ENCODE peak calls at places on chromosomes 5 and 9, in ten cellular contexts. One of them, this sample, is unnamed. For H3K27me3, the result is how much of the 10 kb centered on the place peaks cover.

GRCh38 chr9:94952553-94953373 is 226.3 kb downstream of the AOPEP start:
- DNase-seq in lung: no peak
- DNase-seq in Caco-2: no peak
- DNase-seq in HL-60: no peak
- DNase-seq in cardiac muscle cell: no peak
- DNase-seq in GM23248: peak
- DNase-seq in upper lobe of right lung: no peak
- DNase-seq in HCT116: no peak
- DNase-seq in breast epithelium: no peak
- DNase-seq in astrocyte: no peak
- DNase-seq in this sample: no peak

GRCh38 chr5:38135486-38136031 is 122.8 kb upstream of the EGFLAM start:
- DNase-seq in cardiac muscle cell: no peak
- DNase-seq in Caco-2: no peak
- DNase-seq in GM23248: no peak
- DNase-seq in HCT116: no peak
- DNase-seq in HL-60: no peak
- DNase-seq in breast epithelium: no peak
- DNase-seq in lung: no peak
- DNase-seq in astrocyte: no peak
- DNase-seq in upper lobe of right lung: no peak
- DNase-seq in this sample: no peak

GRCh38 chr5:88741964-88742363 is 141.0 kb downstream of the MEF2C start:
- DNase-seq in astrocyte: no peak
- DNase-seq in HCT116: no peak
- DNase-seq in cardiac muscle cell: no peak
- DNase-seq in upper lobe of right lung: no peak
- DNase-seq in Caco-2: no peak
- DNase-seq in breast epithelium: no peak
- DNase-seq in lung: no peak
- DNase-seq in HL-60: no peak
- DNase-seq in GM23248: no peak
- DNase-seq in this sample: no peak

GRCh38 chr5:148989567-148989966 is 73.3 kb downstream of the SH3TC2 start:
- DNase-seq in breast epithelium: no peak
- DNase-seq in GM23248: peak
- DNase-seq in cardiac muscle cell: no peak
- DNase-seq in lung: no peak
- DNase-seq in astrocyte: no peak
- DNase-seq in HL-60: no peak
- DNase-seq in Caco-2: no peak
- DNase-seq in upper lobe of right lung: no peak
- DNase-seq in HCT116: no peak
- DNase-seq in this sample: no peak

GRCh38 chr9:104861406-104861805 is 66.5 kb downstream of the ABCA1 start:
- DNase-seq in HL-60: peak
- DNase-seq in Caco-2: no peak
- DNase-seq in GM23248: no peak
- DNase-seq in breast epithelium: no peak
- DNase-seq in astrocyte: no peak
- DNase-seq in HCT116: no peak
- DNase-seq in cardiac muscle cell: no peak
- DNase-seq in upper lobe of right lung: no peak
- DNase-seq in lung: no peak
- DNase-seq in this sample: no peak

GRCh38 chr9:75027187-75028107 is 646 bp downstream of the CARNMT1 start:
- DNase-seq in cardiac muscle cell: peak
- DNase-seq in HL-60: peak
- DNase-seq in Caco-2: peak
- DNase-seq in upper lobe of right lung: peak
- DNase-seq in lung: peak
- DNase-seq in breast epithelium: peak
- DNase-seq in GM23248: peak
- DNase-seq in HCT116: peak
- DNase-seq in astrocyte: peak
- DNase-seq in this sample: no peak

GRCh38 chr5:7464182-7464581 is 68.2 kb downstream of the ADCY2 start:
- DNase-seq in upper lobe of right lung: no peak
- DNase-seq in HL-60: no peak
- DNase-seq in breast epithelium: no peak
- DNase-seq in lung: no peak
- DNase-seq in HCT116: no peak
- DNase-seq in Caco-2: peak
- DNase-seq in astrocyte: no peak
- DNase-seq in cardiac muscle cell: no peak
- DNase-seq in GM23248: no peak
- DNase-seq in this sample: no peak

GRCh38 chr9:128081052-128081451 is 13.0 kb downstream of the SLC25A25 start:
- DNase-seq in HCT116: no peak
- DNase-seq in Caco-2: no peak
- DNase-seq in HL-60: no peak
- DNase-seq in upper lobe of right lung: no peak
- DNase-seq in cardiac muscle cell: no peak
- DNase-seq in astrocyte: peak
- DNase-seq in lung: no peak
- DNase-seq in GM23248: peak
- DNase-seq in breast epithelium: no peak
- DNase-seq in this sample: peak

GRCh38 chr5:52262844-52263243 is 524.9 kb upstream of the ITGA1 start:
- DNase-seq in upper lobe of right lung: no peak
- DNase-seq in Caco-2: no peak
- DNase-seq in HL-60: no peak
- DNase-seq in HCT116: no peak
- DNase-seq in GM23248: no peak
- DNase-seq in breast epithelium: no peak
- DNase-seq in cardiac muscle cell: no peak
- DNase-seq in astrocyte: no peak
- DNase-seq in lung: no peak
- DNase-seq in this sample: no peak

GRCh38 chr5:121029536-121030245 is 565.6 kb downstream of the PRR16 start:
- DNase-seq in cardiac muscle cell: no peak
- DNase-seq in astrocyte: peak
- DNase-seq in HCT116: no peak
- DNase-seq in HL-60: no peak
- DNase-seq in upper lobe of right lung: no peak
- DNase-seq in breast epithelium: no peak
- DNase-seq in Caco-2: no peak
- DNase-seq in lung: no peak
- DNase-seq in GM23248: peak
- DNase-seq in this sample: peak

GRCh38 chr9:120868339-120868675 is 8.7 kb downstream of the PHF19 start:
- DNase-seq in lung: no peak
- DNase-seq in upper lobe of right lung: no peak
- DNase-seq in Caco-2: no peak
- DNase-seq in breast epithelium: no peak
- DNase-seq in HCT116: no peak
- DNase-seq in GM23248: peak
- DNase-seq in astrocyte: peak
- DNase-seq in cardiac muscle cell: no peak
- DNase-seq in HL-60: peak
- DNase-seq in this sample: peak

GRCh38 chr9:120869360-120869687 is 7.7 kb downstream of the PHF19 start:
- DNase-seq in Caco-2: no peak
- DNase-seq in HL-60: no peak
- DNase-seq in HCT116: no peak
- DNase-seq in breast epithelium: no peak
- DNase-seq in GM23248: no peak
- DNase-seq in lung: no peak
- DNase-seq in astrocyte: no peak
- DNase-seq in upper lobe of right lung: no peak
- DNase-seq in cardiac muscle cell: no peak
- DNase-seq in this sample: no peak

GRCh38 chr9:120868676-120869359 is 8.2 kb downstream of the PHF19 start:
- DNase-seq in breast epithelium: peak
- DNase-seq in lung: peak
- DNase-seq in Caco-2: peak
- DNase-seq in GM23248: peak
- DNase-seq in HCT116: peak
- DNase-seq in upper lobe of right lung: peak
- DNase-seq in astrocyte: peak
- DNase-seq in HL-60: peak
- DNase-seq in cardiac muscle cell: peak
- DNase-seq in this sample: peak

GRCh38 chr9:120870206-120870605 is 6.8 kb downstream of the PHF19 start:
- DNase-seq in astrocyte: no peak
- DNase-seq in lung: no peak
- DNase-seq in HCT116: no peak
- DNase-seq in Caco-2: no peak
- DNase-seq in cardiac muscle cell: no peak
- DNase-seq in upper lobe of right lung: no peak
- DNase-seq in GM23248: no peak
- DNase-seq in HL-60: no peak
- DNase-seq in breast epithelium: no peak
- DNase-seq in this sample: no peak

GRCh38 chr9:120869726-120870125 is 7.3 kb downstream of the PHF19 start:
- DNase-seq in HCT116: no peak
- DNase-seq in upper lobe of right lung: no peak
- DNase-seq in GM23248: no peak
- DNase-seq in Caco-2: no peak
- DNase-seq in astrocyte: no peak
- DNase-seq in cardiac muscle cell: no peak
- DNase-seq in breast epithelium: no peak
- DNase-seq in lung: no peak
- DNase-seq in HL-60: no peak
- DNase-seq in this sample: no peak
- H3K4me3 ChIP-seq in HCT116: no peak
- H3K4me3 ChIP-seq in upper lobe of right lung: no peak
- H3K4me3 ChIP-seq in GM23248: no peak
- H3K4me3 ChIP-seq in Caco-2: no peak
- H3K4me3 ChIP-seq in astrocyte: no peak
- H3K4me3 ChIP-seq in cardiac muscle cell: no peak
- H3K4me3 ChIP-seq in breast epithelium: no peak
- H3K4me3 ChIP-seq in lung: no peak
- H3K4me3 ChIP-seq in HL-60: no peak
- H3K4me3 ChIP-seq in this sample: no peak

DNA sequence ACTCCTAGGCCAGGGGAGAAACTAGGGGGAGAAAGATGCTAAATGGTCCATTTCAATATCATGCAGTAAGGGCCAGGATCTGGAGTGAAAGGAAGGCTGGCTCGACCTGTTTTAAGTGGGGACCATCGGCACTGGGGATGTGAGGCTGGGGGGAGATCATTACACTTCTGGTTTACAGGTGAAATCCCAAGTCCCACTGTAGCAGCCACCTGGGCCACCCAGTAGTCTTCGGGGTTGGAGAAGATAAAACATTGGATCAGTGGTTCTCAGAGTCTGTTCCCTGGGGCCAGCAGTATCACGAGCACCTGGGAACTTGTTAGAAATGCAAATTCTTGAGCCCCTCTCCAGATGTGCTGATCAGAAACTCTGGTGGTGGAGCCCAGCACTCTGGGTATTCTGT is 111.3 kb upstream of the ALDH1B1 start:
- DNase-seq in HCT116: no peak
- DNase-seq in lung: no peak
- DNase-seq in HL-60: no peak
- DNase-seq in upper lobe of right lung: no peak
- DNase-seq in Caco-2: no peak
- DNase-seq in astrocyte: no peak
- DNase-seq in cardiac muscle cell: no peak
- DNase-seq in GM23248: no peak
- DNase-seq in breast epithelium: no peak
- DNase-seq in this sample: no peak
- H3K27me3 ChIP-seq in HCT116: under half
- H3K27me3 ChIP-seq in lung: under half
- H3K27me3 ChIP-seq in HL-60: under half
- H3K27me3 ChIP-seq in upper lobe of right lung: under half
- H3K27me3 ChIP-seq in Caco-2: under half
- H3K27me3 ChIP-seq in astrocyte: under half
- H3K27me3 ChIP-seq in cardiac muscle cell: under half
- H3K27me3 ChIP-seq in GM23248: under half
- H3K27me3 ChIP-seq in breast epithelium: under half
- H3K27me3 ChIP-seq in this sample: under half

DNA sequence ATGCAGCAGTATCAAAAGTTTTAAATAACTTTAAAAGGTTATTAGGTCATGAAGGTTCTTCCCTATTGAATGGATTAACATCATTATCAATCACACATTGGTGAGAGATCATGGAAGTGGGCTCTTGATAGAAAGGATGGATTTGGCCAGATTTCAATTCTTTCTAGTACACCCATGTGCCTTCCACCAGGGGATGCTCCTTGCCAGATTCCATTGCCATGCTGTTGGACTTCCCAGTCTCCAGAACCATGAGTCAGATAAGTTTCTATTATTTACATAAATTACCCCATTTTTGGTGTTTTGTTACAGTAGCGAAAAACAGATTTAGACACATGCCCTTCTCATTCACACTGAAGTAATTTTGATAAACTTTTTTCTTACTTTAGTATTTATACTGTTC is 1010.6 kb upstream of the C9orf72 start:
- DNase-seq in astrocyte: no peak
- DNase-seq in Caco-2: no peak
- DNase-seq in cardiac muscle cell: no peak
- DNase-seq in HL-60: no peak
- DNase-seq in GM23248: no peak
- DNase-seq in upper lobe of right lung: no peak
- DNase-seq in HCT116: no peak
- DNase-seq in breast epithelium: no peak
- DNase-seq in lung: no peak
- DNase-seq in this sample: no peak
- H3K4me3 ChIP-seq in astrocyte: no peak
- H3K4me3 ChIP-seq in Caco-2: no peak
- H3K4me3 ChIP-seq in cardiac muscle cell: no peak
- H3K4me3 ChIP-seq in HL-60: no peak
- H3K4me3 ChIP-seq in GM23248: no peak
- H3K4me3 ChIP-seq in upper lobe of right lung: no peak
- H3K4me3 ChIP-seq in HCT116: no peak
- H3K4me3 ChIP-seq in breast epithelium: no peak
- H3K4me3 ChIP-seq in lung: no peak
- H3K4me3 ChIP-seq in this sample: no peak

DNA sequence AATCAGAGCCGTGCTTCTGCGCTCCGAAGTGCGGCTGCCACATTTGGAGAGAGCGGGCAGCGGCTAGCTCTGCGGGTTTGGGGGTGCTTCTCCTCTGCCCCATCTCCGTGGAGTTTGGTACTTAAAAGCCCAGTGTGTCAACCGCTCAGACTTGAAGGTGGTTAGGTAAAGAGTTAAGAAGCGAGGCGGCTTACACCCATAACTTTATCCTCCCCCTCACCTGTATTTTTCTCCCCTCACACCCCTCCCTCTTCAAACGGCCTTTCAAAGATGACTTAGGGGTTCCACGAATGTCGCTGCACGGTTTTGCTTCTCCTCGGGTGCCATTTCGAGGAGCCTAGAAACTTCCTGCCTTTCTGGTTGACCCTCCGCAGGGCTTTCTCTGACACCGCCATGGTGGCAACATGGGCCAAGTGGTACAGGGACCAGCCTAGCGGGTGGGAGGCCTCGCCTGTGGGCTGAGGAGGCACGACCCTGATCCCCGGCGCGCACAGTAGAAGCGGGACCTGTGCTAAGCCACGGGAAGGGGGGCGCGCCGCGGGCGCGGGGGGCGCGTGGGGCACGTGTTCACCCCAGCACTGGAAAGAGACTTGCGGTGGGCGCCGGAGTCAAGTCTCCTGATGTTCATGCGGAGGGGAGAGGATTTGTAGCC is 31.8 kb upstream of the NFIB start:
- DNase-seq in lung: no peak
- DNase-seq in astrocyte: no peak
- DNase-seq in cardiac muscle cell: no peak
- DNase-seq in breast epithelium: no peak
- DNase-seq in upper lobe of right lung: no peak
- DNase-seq in GM23248: no peak
- DNase-seq in HCT116: no peak
- DNase-seq in HL-60: no peak
- DNase-seq in Caco-2: no peak
- DNase-seq in this sample: no peak
- H3K27me3 ChIP-seq in lung: under half
- H3K27me3 ChIP-seq in astrocyte: half or more
- H3K27me3 ChIP-seq in cardiac muscle cell: half or more
- H3K27me3 ChIP-seq in breast epithelium: under half
- H3K27me3 ChIP-seq in upper lobe of right lung: under half
- H3K27me3 ChIP-seq in GM23248: half or more
- H3K27me3 ChIP-seq in HCT116: under half
- H3K27me3 ChIP-seq in HL-60: under half
- H3K27me3 ChIP-seq in Caco-2: under half
- H3K27me3 ChIP-seq in this sample: half or more